ENCODE peak calls at places on chromosome 18, in nine cellular contexts. One of them, this sample, is unnamed.

GRCh38 chr18:45890606-45891005 is 65.1 kb downstream of the SIGLEC15 start:
- DNase-seq in IMR-90: no peak
- DNase-seq in fibroblast of lung: no peak
- DNase-seq in OCI-LY7: no peak
- DNase-seq in HCT116: no peak
- DNase-seq in A549: no peak
- DNase-seq in astrocyte: no peak
- DNase-seq in H9: no peak
- DNase-seq in GM23338: no peak
- DNase-seq in this sample: no peak

GRCh38 chr18:50662177-50662576 is 102.3 kb downstream of the MAPK4 start:
- DNase-seq in IMR-90: peak
- DNase-seq in fibroblast of lung: peak
- DNase-seq in OCI-LY7: peak
- DNase-seq in HCT116: peak
- DNase-seq in A549: peak
- DNase-seq in astrocyte: no peak
- DNase-seq in H9: no peak
- DNase-seq in GM23338: peak
- DNase-seq in this sample: no peak

GRCh38 chr18:63895190-63895589 is 7.7 kb downstream of the SERPINB2 start:
- DNase-seq in IMR-90: no peak
- DNase-seq in fibroblast of lung: no peak
- DNase-seq in OCI-LY7: no peak
- DNase-seq in HCT116: no peak
- DNase-seq in A549: no peak
- DNase-seq in astrocyte: no peak
- DNase-seq in H9: no peak
- DNase-seq in GM23338: no peak
- DNase-seq in this sample: no peak

GRCh38 chr18:43192408-43192807 is 76.9 kb upstream of the RIT2 start:
- DNase-seq in IMR-90: no peak
- DNase-seq in fibroblast of lung: peak
- DNase-seq in OCI-LY7: no peak
- DNase-seq in HCT116: no peak
- DNase-seq in A549: no peak
- DNase-seq in astrocyte: peak
- DNase-seq in H9: no peak
- DNase-seq in GM23338: no peak
- DNase-seq in this sample: no peak

GRCh38 chr18:59094569-59094968 is 45.1 kb upstream of the SEC11C start:
- DNase-seq in IMR-90: no peak
- DNase-seq in fibroblast of lung: no peak
- DNase-seq in OCI-LY7: no peak
- DNase-seq in HCT116: no peak
- DNase-seq in A549: no peak
- DNase-seq in astrocyte: no peak
- DNase-seq in H9: no peak
- DNase-seq in GM23338: no peak
- DNase-seq in this sample: no peak

GRCh38 chr18:37334494-37335125 is 231.0 kb downstream of the CELF4 start:
- DNase-seq in IMR-90: peak
- DNase-seq in fibroblast of lung: peak
- DNase-seq in OCI-LY7: no peak
- DNase-seq in HCT116: no peak
- DNase-seq in A549: no peak
- DNase-seq in astrocyte: peak
- DNase-seq in H9: no peak
- DNase-seq in GM23338: no peak
- DNase-seq in this sample: no peak

GRCh38 chr18:45517181-45517741 is 98.0 kb upstream of the SLC14A2 start:
- DNase-seq in IMR-90: no peak
- DNase-seq in fibroblast of lung: peak
- DNase-seq in OCI-LY7: no peak
- DNase-seq in HCT116: no peak
- DNase-seq in A549: no peak
- DNase-seq in astrocyte: peak
- DNase-seq in H9: no peak
- DNase-seq in GM23338: no peak
- DNase-seq in this sample: no peak

GRCh38 chr18:67776929-67777328 is 260.4 kb upstream of the DSEL start:
- DNase-seq in IMR-90: peak
- DNase-seq in fibroblast of lung: peak
- DNase-seq in OCI-LY7: no peak
- DNase-seq in HCT116: no peak
- DNase-seq in A549: no peak
- DNase-seq in astrocyte: peak
- DNase-seq in H9: no peak
- DNase-seq in GM23338: no peak
- DNase-seq in this sample: no peak

GRCh38 chr18:72700961-72701710 is 157.0 kb upstream of the CBLN2 start:
- DNase-seq in IMR-90: peak
- DNase-seq in fibroblast of lung: peak
- DNase-seq in OCI-LY7: no peak
- DNase-seq in HCT116: no peak
- DNase-seq in A549: peak
- DNase-seq in astrocyte: peak
- DNase-seq in H9: no peak
- DNase-seq in GM23338: peak
- DNase-seq in this sample: no peak

GRCh38 chr18:44098551-44099098 is 582.1 kb upstream of the SETBP1 start:
- DNase-seq in IMR-90: peak
- DNase-seq in fibroblast of lung: peak
- DNase-seq in OCI-LY7: no peak
- DNase-seq in HCT116: no peak
- DNase-seq in A549: peak
- DNase-seq in astrocyte: peak
- DNase-seq in H9: peak
- DNase-seq in GM23338: peak
- DNase-seq in this sample: no peak

GRCh38 chr18:4333043-4333442 is 122.1 kb downstream of the DLGAP1 start:
- DNase-seq in IMR-90: no peak
- DNase-seq in fibroblast of lung: no peak
- DNase-seq in OCI-LY7: no peak
- DNase-seq in HCT116: no peak
- DNase-seq in A549: no peak
- DNase-seq in astrocyte: no peak
- DNase-seq in H9: no peak
- DNase-seq in GM23338: no peak
- DNase-seq in this sample: no peak

GRCh38 chr18:24731981-24732380 is 271.5 kb downstream of the HRH4 start:
- DNase-seq in IMR-90: peak
- DNase-seq in fibroblast of lung: no peak
- DNase-seq in OCI-LY7: no peak
- DNase-seq in HCT116: no peak
- DNase-seq in A549: no peak
- DNase-seq in astrocyte: no peak
- DNase-seq in H9: peak
- DNase-seq in GM23338: peak
- DNase-seq in this sample: no peak

GRCh38 chr18:25843791-25844190 is 246.6 kb downstream of the SS18 start:
- DNase-seq in IMR-90: no peak
- DNase-seq in fibroblast of lung: no peak
- DNase-seq in OCI-LY7: peak
- DNase-seq in HCT116: no peak
- DNase-seq in A549: no peak
- DNase-seq in astrocyte: no peak
- DNase-seq in H9: no peak
- DNase-seq in GM23338: no peak
- DNase-seq in this sample: peak

DNA sequence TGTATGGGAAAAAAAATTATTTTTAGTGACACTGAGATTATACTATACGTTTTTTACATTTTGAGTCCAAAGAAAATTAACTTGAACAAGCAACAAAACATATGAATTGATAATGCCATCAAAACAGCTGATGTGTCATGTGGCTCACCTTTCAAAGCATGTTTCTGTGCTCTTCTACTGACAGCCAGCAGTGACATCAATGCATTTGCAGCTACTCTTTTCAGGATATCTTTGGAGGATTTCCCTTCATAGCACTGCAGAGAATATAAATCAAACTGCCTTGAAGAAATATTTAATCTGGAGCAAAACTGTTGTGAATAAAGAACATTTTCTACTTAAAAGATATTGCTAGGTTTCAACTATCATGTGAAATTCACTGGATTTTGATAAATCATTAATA is 83.1 kb upstream of the CD226 start:
- DNase-seq in IMR-90: no peak
- DNase-seq in fibroblast of lung: no peak
- DNase-seq in OCI-LY7: no peak
- DNase-seq in HCT116: no peak
- DNase-seq in A549: no peak
- DNase-seq in astrocyte: no peak
- DNase-seq in H9: no peak
- DNase-seq in GM23338: no peak
- DNase-seq in this sample: no peak
- H3K4me2 ChIP-seq in IMR-90: no peak
- H3K4me2 ChIP-seq in fibroblast of lung: no peak
- H3K4me2 ChIP-seq in OCI-LY7: no peak
- H3K4me2 ChIP-seq in HCT116: no peak
- H3K4me2 ChIP-seq in A549: no peak
- H3K4me2 ChIP-seq in astrocyte: no peak
- H3K4me2 ChIP-seq in H9: no peak
- H3K4me2 ChIP-seq in GM23338: no peak
- H3K4me2 ChIP-seq in this sample: no peak

GRCh38 chr18:79510046-79510685 is 114.4 kb downstream of the NFATC1 start:
- DNase-seq in IMR-90: no peak
- DNase-seq in fibroblast of lung: no peak
- DNase-seq in OCI-LY7: no peak
- DNase-seq in HCT116: no peak
- DNase-seq in A549: no peak
- DNase-seq in astrocyte: no peak
- DNase-seq in H9: no peak
- DNase-seq in GM23338: no peak
- DNase-seq in this sample: no peak

GRCh38 chr18:79507076-79507545 is 111.4 kb downstream of the NFATC1 start:
- DNase-seq in IMR-90: no peak
- DNase-seq in fibroblast of lung: peak
- DNase-seq in OCI-LY7: no peak
- DNase-seq in HCT116: no peak
- DNase-seq in A549: no peak
- DNase-seq in astrocyte: peak
- DNase-seq in H9: no peak
- DNase-seq in GM23338: no peak
- DNase-seq in this sample: peak

GRCh38 chr18:79509536-79509930 is 113.8 kb downstream of the NFATC1 start:
- DNase-seq in IMR-90: no peak
- DNase-seq in fibroblast of lung: no peak
- DNase-seq in OCI-LY7: no peak
- DNase-seq in HCT116: no peak
- DNase-seq in A549: no peak
- DNase-seq in astrocyte: no peak
- DNase-seq in H9: no peak
- DNase-seq in GM23338: no peak
- DNase-seq in this sample: no peak

GRCh38 chr18:79507546-79508480 is 112.1 kb downstream of the NFATC1 start:
- DNase-seq in IMR-90: peak
- DNase-seq in fibroblast of lung: peak
- DNase-seq in OCI-LY7: no peak
- DNase-seq in HCT116: no peak
- DNase-seq in A549: no peak
- DNase-seq in astrocyte: peak
- DNase-seq in H9: no peak
- DNase-seq in GM23338: no peak
- DNase-seq in this sample: no peak

GRCh38 chr18:79508565-79509535 is 113.1 kb downstream of the NFATC1 start:
- DNase-seq in IMR-90: no peak
- DNase-seq in fibroblast of lung: no peak
- DNase-seq in OCI-LY7: no peak
- DNase-seq in HCT116: no peak
- DNase-seq in A549: no peak
- DNase-seq in astrocyte: no peak
- DNase-seq in H9: no peak
- DNase-seq in GM23338: no peak
- DNase-seq in this sample: no peak
- H3K4me2 ChIP-seq in IMR-90: no peak
- H3K4me2 ChIP-seq in fibroblast of lung: no peak
- H3K4me2 ChIP-seq in OCI-LY7: peak
- H3K4me2 ChIP-seq in HCT116: no peak
- H3K4me2 ChIP-seq in A549: no peak
- H3K4me2 ChIP-seq in astrocyte: no peak
- H3K4me2 ChIP-seq in H9: peak
- H3K4me2 ChIP-seq in GM23338: no peak
- H3K4me2 ChIP-seq in this sample: no peak

DNA sequence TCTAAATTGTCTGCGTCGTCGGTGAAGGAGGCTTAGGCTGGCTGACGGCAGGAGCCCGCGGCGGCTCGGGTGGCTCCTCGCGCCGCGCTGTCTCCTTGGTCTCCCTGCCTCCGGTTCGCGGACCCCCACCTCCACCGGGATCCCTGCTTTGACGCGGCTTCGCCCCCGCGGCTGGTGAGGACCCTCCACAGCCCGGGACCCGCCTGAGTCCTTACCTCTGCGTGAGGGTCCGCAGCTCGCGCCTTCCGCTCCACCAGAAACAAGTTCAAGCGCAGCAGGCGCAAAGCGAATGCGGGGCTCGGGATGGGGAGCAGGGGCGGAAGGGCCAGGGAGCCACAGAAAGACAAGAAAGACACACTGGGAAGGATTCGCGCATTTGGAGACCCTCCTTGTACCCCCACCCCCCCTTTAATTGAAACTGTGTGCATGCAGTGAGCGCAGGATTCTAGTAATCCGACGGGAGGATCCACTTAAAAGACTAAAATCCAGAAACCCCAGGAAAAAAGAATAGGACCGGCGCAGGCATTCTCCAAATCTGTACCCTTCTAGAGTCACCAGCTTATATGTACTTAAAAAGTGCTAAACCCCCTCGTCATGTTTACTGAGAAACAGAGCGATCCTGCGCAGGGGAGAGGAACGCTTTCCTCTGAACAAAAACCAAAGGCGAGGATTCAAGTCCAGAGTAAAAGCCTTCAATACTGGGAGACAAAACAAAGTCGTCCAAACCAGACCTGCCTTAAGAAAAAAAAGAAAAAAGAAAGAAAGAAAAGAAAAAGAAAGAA is 3.8 kb downstream of the PTGR3 start:
- DNase-seq in IMR-90: peak
- DNase-seq in fibroblast of lung: no peak
- DNase-seq in OCI-LY7: no peak
- DNase-seq in HCT116: no peak
- DNase-seq in A549: no peak
- DNase-seq in astrocyte: no peak
- DNase-seq in H9: no peak
- DNase-seq in GM23338: peak
- DNase-seq in this sample: no peak
- H3K4me2 ChIP-seq in IMR-90: peak
- H3K4me2 ChIP-seq in fibroblast of lung: peak
- H3K4me2 ChIP-seq in OCI-LY7: no peak
- H3K4me2 ChIP-seq in HCT116: no peak
- H3K4me2 ChIP-seq in A549: no peak
- H3K4me2 ChIP-seq in astrocyte: peak
- H3K4me2 ChIP-seq in H9: peak
- H3K4me2 ChIP-seq in GM23338: peak
- H3K4me2 ChIP-seq in this sample: no peak

DNA sequence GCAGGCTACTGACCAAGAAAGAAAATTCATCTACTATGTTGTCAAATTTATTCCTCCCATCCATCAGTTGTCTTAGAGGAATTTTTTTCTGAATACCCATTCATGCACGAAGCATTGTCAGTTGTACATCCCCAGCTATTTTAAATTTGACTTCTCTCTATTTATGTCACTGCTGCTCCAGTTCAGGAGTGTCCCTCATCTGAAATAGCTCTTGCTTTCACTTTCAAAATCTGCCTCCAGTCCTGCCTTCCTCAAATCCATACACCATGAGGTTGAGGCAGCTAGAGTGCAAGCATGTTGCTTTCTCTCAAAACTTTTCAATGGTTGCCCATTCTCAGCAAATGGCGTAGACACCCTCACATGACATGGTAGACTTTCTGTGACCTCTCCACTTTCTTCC is 335.4 kb upstream of the CDH2 start:
- DNase-seq in IMR-90: no peak
- DNase-seq in fibroblast of lung: no peak
- DNase-seq in OCI-LY7: no peak
- DNase-seq in HCT116: no peak
- DNase-seq in A549: no peak
- DNase-seq in astrocyte: no peak
- DNase-seq in H9: no peak
- DNase-seq in GM23338: no peak
- DNase-seq in this sample: peak
- H3K4me2 ChIP-seq in IMR-90: peak
- H3K4me2 ChIP-seq in fibroblast of lung: no peak
- H3K4me2 ChIP-seq in OCI-LY7: no peak
- H3K4me2 ChIP-seq in HCT116: no peak
- H3K4me2 ChIP-seq in A549: peak
- H3K4me2 ChIP-seq in astrocyte: peak
- H3K4me2 ChIP-seq in H9: no peak
- H3K4me2 ChIP-seq in GM23338: no peak
- H3K4me2 ChIP-seq in this sample: peak